ENCODE peak calls at places on chromosomes 1 and 21, in seven cellular contexts. Z is GM23338, M is neural progenitor cell, D is GM23248, E is SK-N-SH, G is OCI-LY7, S is MM.1S. N is an unnamed sample.
A peak's percentile ranks its signal among the peaks of the same experiment; 100 is the strongest.

GRCh38 chr1:19250629-19251304 is 557 bp downstream of the EMC1 start:
- DNase-seq in Z (peak; percentile 54), M (peak; percentile 53), D (peak; percentile 42), E (no peak), G (no peak), S (no peak), N (no peak)

GRCh38 chr1:201383647-201384405 is 6.3 kb upstream of the TNNT2 start:
- DNase-seq in Z (no peak), M (no peak), D (peak; percentile 92), E (no peak), G (no peak), S (no peak), N (no peak)

GRCh38 chr1:63557365-63557987 is 34.2 kb downstream of the EFCAB7 start:
- DNase-seq in Z (peak; percentile 83), M (peak; percentile 56), D (peak; percentile 68), E (peak; percentile 19), G (peak; percentile 54), S (peak; percentile 54), N (peak; percentile 35)

GRCh38 chr1:162151900-162152829 is 82.7 kb downstream of the NOS1AP start:
- DNase-seq in Z (no peak), M (no peak), D (no peak), E (no peak), G (no peak), S (no peak), N (no peak)

GRCh38 chr1:160567858-160568682 is 11.2 kb downstream of the CD84 start:
- DNase-seq in Z (no peak), M (no peak), D (no peak), E (no peak), G (peak; percentile 58), S (no peak), N (no peak)

GRCh38 chr1:66687333-66687732 is 64.9 kb upstream of the DYNLT5 start:
- DNase-seq in Z (no peak), M (no peak), D (no peak), E (no peak), G (no peak), S (peak; percentile 58), N (no peak)

GRCh38 chr1:206503591-206504362 is 3.6 kb upstream of the RASSF5 start:
- DNase-seq in Z (no peak), M (no peak), D (peak; percentile 96), E (no peak), G (no peak), S (no peak), N (peak; percentile 78)

GRCh38 chr1:11885922-11886321 is 27.2 kb upstream of the NPPB start:
- DNase-seq in Z (no peak), M (no peak), D (no peak), E (no peak), G (no peak), S (no peak), N (no peak)

GRCh38 chr1:17438977-17439249 is 564 bp downstream of the RCC2 start:
- DNase-seq in Z (no peak), M (no peak), D (no peak), E (peak; percentile 51), G (no peak), S (no peak), N (no peak)

GRCh38 chr1:207941664-207942063 is 30.7 kb upstream of the CD34 start:
- DNase-seq in Z (no peak), M (no peak), D (peak; percentile 62), E (peak; percentile 25), G (no peak), S (no peak), N (no peak)

GRCh38 chr1:179917601-179918429 is 35.7 kb downstream of the TOR1AIP1 start:
- DNase-seq in Z (no peak), M (no peak), D (no peak), E (no peak), G (no peak), S (no peak), N (no peak)

GRCh38 chr1:77991638-77992037 is 12.8 kb upstream of the FUBP1 start:
- DNase-seq in Z (no peak), M (no peak), D (no peak), E (no peak), G (no peak), S (no peak), N (no peak)

GRCh38 chr1:161905269-161905884 is 118.3 kb downstream of the OLFML2B start:
- DNase-seq in Z (peak; percentile 80), M (peak; percentile 48), D (peak; percentile 54), E (peak; percentile 38), G (peak; percentile 41), S (peak; percentile 74), N (peak; percentile 31)

GRCh38 chr1:228082975-228083870 is 715 bp downstream of the ARF1 start:
- DNase-seq in Z (peak; percentile 40), M (peak; percentile 59), D (peak; percentile 78), E (peak; percentile 55), G (peak; percentile 56), S (peak; percentile 55), N (no peak)

GRCh38 chr1:18580087-18580486 is 50.6 kb upstream of the PAX7 start:
- DNase-seq in Z (no peak), M (no peak), D (no peak), E (no peak), G (no peak), S (no peak), N (no peak)

GRCh38 chr1:97379387-97380075 is 541.3 kb downstream of the DPYD start:
- DNase-seq in Z (no peak), M (no peak), D (peak; percentile 94), E (no peak), G (no peak), S (no peak), N (no peak)

GRCh38 chr1:76040327-76040868 is 34.1 kb upstream of the ST6GALNAC3 start:
- DNase-seq in Z (peak; percentile 14), M (peak; percentile 53), D (no peak), E (no peak), G (no peak), S (no peak), N (no peak)

GRCh38 chr1:164780863-164781262 is 221.9 kb downstream of the PBX1 start:
- DNase-seq in Z (no peak), M (no peak), D (peak; percentile 97), E (no peak), G (no peak), S (no peak), N (no peak)

GRCh38 chr1:7667625-7668218 is 103.4 kb upstream of the VAMP3 start:
- DNase-seq in Z (peak; percentile 88), M (peak; percentile 92), D (peak; percentile 88), E (peak; percentile 88), G (peak; percentile 64), S (peak; percentile 66), N (peak; percentile 42)

GRCh38 chr1:248913933-248914332 is 7.9 kb downstream of the PGBD2 start:
- DNase-seq in Z (no peak), M (no peak), D (no peak), E (no peak), G (no peak), S (no peak), N (no peak)

GRCh38 chr1:2290595-2291510 is 62.7 kb downstream of the SKI start:
- DNase-seq in Z (no peak), M (no peak), D (peak; percentile 99), E (no peak), G (peak; percentile 55), S (peak; percentile 67), N (no peak)

GRCh38 chr1:33424610-33425009 is 6.3 kb downstream of the PHC2 start:
- DNase-seq in Z (no peak), M (no peak), D (peak; percentile 57), E (no peak), G (no peak), S (no peak), N (no peak)

GRCh38 chr1:44519035-44519676 is 114.1 kb downstream of the RNF220 start:
- DNase-seq in Z (no peak), M (no peak), D (no peak), E (no peak), G (no peak), S (no peak), N (no peak)

GRCh38 chr1:159229896-159230295 is 25.2 kb downstream of the ACKR1 start:
- DNase-seq in Z (no peak), M (no peak), D (no peak), E (no peak), G (no peak), S (no peak), N (no peak)
- TF ChIP-seq EZH2phosphoT487 in Z (no peak), M (no peak), D (no peak), E (no peak), G (no peak), S (no peak), N (no peak)

GRCh38 chr21:8991968-8992621 is 1529.3 kb upstream of the TPTE start:
- DNase-seq in Z (no peak), M (no peak), D (no peak), E (no peak), G (no peak), S (no peak), N (no peak)
- H3K4me3 ChIP-seq in Z (no peak overlapping the region), M (no peak overlapping the region), D (no peak overlapping the region), E (no peak overlapping the region), G (no peak overlapping the region), S (no peak overlapping the region), N (no peak overlapping the region)

GRCh38 chr21:42818328-42818749 is 61.0 kb downstream of the WDR4 start:
- DNase-seq in Z (peak; percentile 78), M (peak; percentile 41), D (peak; percentile 73), E (peak; percentile 58), G (peak; percentile 41), S (peak; percentile 62), N (peak; percentile 33)
- TF ChIP-seq EZH2phosphoT487 in Z (no peak), M (no peak), D (no peak), E (no peak), G (no peak), S (no peak), N (no peak)

GRCh38 chr1:158179301-158180041 is 1.2 kb upstream of the CD1D start:
- DNase-seq in Z (no peak), M (no peak), D (no peak), E (no peak), G (peak; percentile 88), S (peak; percentile 70), N (no peak)

GRCh38 chr1:158181577-158181922 is 855 bp downstream of the CD1D start:
- DNase-seq in Z (no peak), M (no peak), D (no peak), E (no peak), G (no peak), S (no peak), N (no peak)

GRCh38 chr1:158176399-158176798 is 4.3 kb upstream of the CD1D start:
- DNase-seq in Z (no peak), M (no peak), D (no peak), E (no peak), G (peak; percentile 90), S (no peak), N (no peak)

GRCh38 chr1:158180741-158181576 is at the start of gene CD1D:
- DNase-seq in Z (peak; percentile 74), M (peak; percentile 77), D (peak; percentile 32), E (no peak), G (peak; percentile 66), S (no peak), N (no peak)

DNA sequence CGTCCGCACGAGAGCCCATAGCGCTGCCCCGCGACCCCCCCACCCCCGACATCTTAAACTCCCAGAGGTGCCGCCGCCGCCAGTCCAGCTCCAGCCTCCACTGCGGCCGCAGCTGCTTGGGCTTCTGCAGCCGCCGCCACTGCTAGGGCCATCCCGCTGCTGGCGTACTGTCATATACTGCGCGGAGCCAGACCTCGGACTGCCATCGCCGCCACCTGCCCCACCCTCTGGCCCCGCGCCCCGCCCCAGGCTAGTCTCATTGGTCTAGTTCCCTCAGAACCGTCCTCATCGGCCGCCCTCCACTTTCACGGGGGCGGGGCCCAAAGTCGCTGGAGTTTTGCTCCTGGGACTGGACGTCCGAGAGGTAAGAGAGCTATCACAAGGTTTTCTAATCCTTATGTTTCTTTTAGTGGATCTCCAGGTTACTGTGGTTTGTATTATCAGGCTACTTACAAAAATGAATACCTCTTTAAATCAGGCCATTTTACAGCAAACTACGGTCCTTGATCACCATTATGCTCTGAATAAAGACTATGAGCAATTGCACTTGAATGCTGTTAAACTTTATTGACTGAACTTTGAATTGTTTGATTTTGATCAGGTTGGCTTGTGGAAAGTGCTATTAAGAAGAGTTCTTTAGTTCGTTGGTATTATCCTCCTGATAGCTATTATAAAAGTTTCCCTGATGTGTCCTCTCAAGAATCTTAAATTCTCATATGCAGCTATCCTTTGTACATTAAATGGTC is 2.8 kb upstream of the CD1D start:
- DNase-seq in Z (peak; percentile 97), M (peak; percentile 91), D (peak; percentile 61), E (peak; percentile 54), G (peak; percentile 85), S (peak; percentile 59), N (no peak)
- H3K4me3 ChIP-seq in Z (peak overlapping the region; percentile 58), M (peak overlapping the region; percentile 33), D (peak overlapping the region; percentile 58), E (peak overlapping the region; percentile 47), G (peak overlapping the region; percentile 68), S (no peak overlapping the region), N (no peak overlapping the region)